ENCODE peak calls at places on chromosome 20, in ten cellular contexts. O is HepG2; U is tibial nerve; J is ovary; F is pancreas; D is CD4-positive, alpha-beta T cell; G is dorsolateral prefrontal cortex; Z is tibial artery; S is WERI-Rb-1; K is adrenal gland. Q is an unnamed sample.

GRCh38 chr20:24303393-24303792 is 166.0 kb upstream of the SYNDIG1 start:
- DNase-seq in O (no peak), U (no peak), J (no peak), F (no peak), D (no peak), G (peak), Z (no peak), S (peak), K (no peak), Q (peak)

GRCh38 chr20:24769878-24770627 is 179.0 kb upstream of the CST7 start:
- DNase-seq in O (no peak), U (no peak), J (peak), F (no peak), D (no peak), G (no peak), Z (peak), S (no peak), K (no peak), Q (no peak)

GRCh38 chr20:59752704-59753460 is 148.5 kb downstream of the PHACTR3 start:
- DNase-seq in O (no peak), U (no peak), J (no peak), F (no peak), D (no peak), G (peak), Z (no peak), S (no peak), K (no peak), Q (no peak)

GRCh38 chr20:31587545-31588389 is 17.3 kb upstream of the ID1 start:
- DNase-seq in O (no peak), U (no peak), J (no peak), F (no peak), D (no peak), G (peak), Z (peak), S (no peak), K (no peak), Q (no peak)

GRCh38 chr20:46970937-46971630 is 76.4 kb downstream of the EYA2 start:
- DNase-seq in O (peak), U (no peak), J (no peak), F (no peak), D (no peak), G (no peak), Z (no peak), S (peak), K (no peak), Q (no peak)

GRCh38 chr20:19974621-19975435 is 42.3 kb upstream of the NAA20 start:
- DNase-seq in O (no peak), U (peak), J (peak), F (peak), D (no peak), G (peak), Z (peak), S (no peak), K (peak), Q (peak)

GRCh38 chr20:45049904-45050471 is 50.9 kb downstream of the KCNS1 start:
- DNase-seq in O (no peak), U (no peak), J (no peak), F (no peak), D (no peak), G (peak), Z (no peak), S (no peak), K (no peak), Q (peak)

GRCh38 chr20:34528921-34529297 is 12.7 kb downstream of the DYNLRB1 start:
- DNase-seq in O (no peak), U (peak), J (peak), F (no peak), D (no peak), G (peak), Z (peak), S (no peak), K (peak), Q (peak)

GRCh38 chr20:43751167-43752050 is 24.6 kb upstream of the GTSF1L start:
- DNase-seq in O (no peak), U (no peak), J (no peak), F (no peak), D (no peak), G (no peak), Z (no peak), S (no peak), K (no peak), Q (no peak)

GRCh38 chr20:54539521-54540046 is 64.2 kb downstream of the DOK5 start:
- DNase-seq in O (no peak), U (no peak), J (no peak), F (no peak), D (no peak), G (no peak), Z (no peak), S (no peak), K (no peak), Q (no peak)

GRCh38 chr20:38885357-38885756 is 40.9 kb upstream of the FAM83D start:
- DNase-seq in O (no peak), U (no peak), J (no peak), F (no peak), D (no peak), G (no peak), Z (no peak), S (no peak), K (no peak), Q (no peak)

GRCh38 chr20:43191946-43192847 is 2.5 kb upstream of the PTPRT start:
- DNase-seq in O (peak), U (no peak), J (no peak), F (peak), D (no peak), G (peak), Z (no peak), S (peak), K (peak), Q (no peak)

GRCh38 chr20:4300921-4301320 is 285.6 kb upstream of the RNF24 start:
- DNase-seq in O (no peak), U (no peak), J (no peak), F (no peak), D (no peak), G (no peak), Z (no peak), S (no peak), K (no peak), Q (no peak)

GRCh38 chr20:60788070-60788469 is 464.0 kb upstream of the CDH4 start:
- DNase-seq in O (no peak), U (no peak), J (no peak), F (no peak), D (no peak), G (no peak), Z (no peak), S (no peak), K (no peak), Q (no peak)

GRCh38 chr20:51272392-51272791 is 249.5 kb upstream of the KCNG1 start:
- DNase-seq in O (no peak), U (no peak), J (no peak), F (no peak), D (no peak), G (no peak), Z (no peak), S (no peak), K (no peak), Q (no peak)

GRCh38 chr20:57656821-57657536 is 36.8 kb upstream of the ZBP1 start:
- DNase-seq in O (no peak), U (no peak), J (no peak), F (no peak), D (no peak), G (peak), Z (peak), S (peak), K (peak), Q (no peak)

GRCh38 chr20:51447097-51447764 is 95.3 kb downstream of the NFATC2 start:
- DNase-seq in O (peak), U (peak), J (peak), F (peak), D (no peak), G (peak), Z (peak), S (no peak), K (peak), Q (no peak)

GRCh38 chr20:40016359-40016758 is 672.7 kb downstream of the MAFB start:
- DNase-seq in O (no peak), U (no peak), J (no peak), F (no peak), D (no peak), G (no peak), Z (no peak), S (no peak), K (no peak), Q (no peak)

GRCh38 chr20:46400253-46400652 is 6.2 kb downstream of the ELMO2 start:
- DNase-seq in O (no peak), U (peak), J (peak), F (no peak), D (no peak), G (no peak), Z (no peak), S (no peak), K (peak), Q (no peak)

GRCh38 chr20:33791959-33792597 is 19.1 kb upstream of the CHMP4B start:
- DNase-seq in O (peak), U (peak), J (peak), F (peak), D (peak), G (no peak), Z (no peak), S (peak), K (peak), Q (no peak)

GRCh38 chr20:13788167-13788834 is 3.5 kb downstream of the NDUFAF5 start:
- DNase-seq in O (peak), U (peak), J (peak), F (peak), D (no peak), G (peak), Z (no peak), S (peak), K (no peak), Q (peak)

GRCh38 chr20:41570552-41570951 is 47.6 kb downstream of the CHD6 start:
- DNase-seq in O (no peak), U (no peak), J (no peak), F (no peak), D (no peak), G (no peak), Z (no peak), S (no peak), K (no peak), Q (no peak)

GRCh38 chr20:4195499-4195898 is 180.1 kb upstream of the RNF24 start:
- DNase-seq in O (peak), U (no peak), J (no peak), F (no peak), D (no peak), G (peak), Z (no peak), S (peak), K (no peak), Q (peak)

GRCh38 chr20:57157106-57157691 is 109.2 kb downstream of the BMP7 start:
- DNase-seq in O (no peak), U (no peak), J (no peak), F (no peak), D (no peak), G (no peak), Z (no peak), S (no peak), K (no peak), Q (no peak)

GRCh38 chr20:21437248-21437647 is 39.9 kb upstream of the NKX2-4 start:
- DNase-seq in O (no peak), U (no peak), J (no peak), F (no peak), D (no peak), G (no peak), Z (no peak), S (no peak), K (no peak), Q (no peak)

GRCh38 chr20:18316166-18316565 is 27.8 kb downstream of the ZNF133 start:
- DNase-seq in O (no peak), U (no peak), J (no peak), F (no peak), D (no peak), G (no peak), Z (no peak), S (no peak), K (no peak), Q (no peak)

GRCh38 chr20:17624551-17625245 is 54.8 kb downstream of the DSTN start:
- DNase-seq in O (no peak), U (no peak), J (peak), F (peak), D (no peak), G (no peak), Z (peak), S (peak), K (no peak), Q (no peak)

GRCh38 chr20:17281478-17281877 is 54.6 kb downstream of the PCSK2 start:
- DNase-seq in O (peak), U (no peak), J (peak), F (peak), D (no peak), G (no peak), Z (no peak), S (peak), K (peak), Q (no peak)

GRCh38 chr20:48629069-48629959 is 198.5 kb downstream of the PREX1 start:
- DNase-seq in O (no peak), U (no peak), J (no peak), F (no peak), D (no peak), G (no peak), Z (no peak), S (no peak), K (no peak), Q (no peak)

GRCh38 chr20:25336561-25337422 is 53.8 kb downstream of the ABHD12 start:
- DNase-seq in O (peak), U (no peak), J (no peak), F (peak), D (no peak), G (no peak), Z (no peak), S (peak), K (no peak), Q (peak)

GRCh38 chr20:44776977-44777376 is 31.3 kb downstream of the KCNK15 start:
- DNase-seq in O (peak), U (no peak), J (no peak), F (no peak), D (no peak), G (no peak), Z (no peak), S (no peak), K (no peak), Q (no peak)

GRCh38 chr20:44287272-44288097 is 23.5 kb downstream of the FITM2 start:
- DNase-seq in O (peak), U (no peak), J (no peak), F (no peak), D (no peak), G (no peak), Z (no peak), S (no peak), K (peak), Q (no peak)

GRCh38 chr20:16069416-16070010 is 503.7 kb downstream of the KIF16B start:
- DNase-seq in O (no peak), U (no peak), J (no peak), F (no peak), D (no peak), G (no peak), Z (no peak), S (no peak), K (no peak), Q (no peak)

GRCh38 chr20:62622877-62623487 is 19.3 kb upstream of the SLCO4A1 start:
- DNase-seq in O (no peak), U (no peak), J (no peak), F (no peak), D (no peak), G (no peak), Z (no peak), S (no peak), K (no peak), Q (no peak)
- H3K27ac ChIP-seq in O (peak), U (peak), J (peak), F (peak), D (no peak), G (peak), Z (peak), S (no peak), K (peak), Q (peak)

GRCh38 chr20:53099851-53100250 is 127.7 kb downstream of the TSHZ2 start:
- DNase-seq in O (no peak), U (no peak), J (no peak), F (no peak), D (no peak), G (no peak), Z (no peak), S (no peak), K (no peak), Q (no peak)
- H3K27ac ChIP-seq in O (no peak), U (no peak), J (no peak), F (no peak), D (no peak), G (no peak), Z (no peak), S (no peak), K (no peak), Q (no peak)

GRCh38 chr20:36465109-36466080 is 75.9 kb upstream of the MYL9 start:
- DNase-seq in O (peak), U (peak), J (peak), F (peak), D (peak), G (peak), Z (peak), S (no peak), K (peak), Q (no peak)

GRCh38 chr20:36468149-36469000 is 72.9 kb upstream of the MYL9 start:
- DNase-seq in O (peak), U (no peak), J (no peak), F (peak), D (no peak), G (peak), Z (peak), S (peak), K (no peak), Q (peak)

GRCh38 chr20:36467076-36467999 is 74.0 kb upstream of the MYL9 start:
- DNase-seq in O (no peak), U (no peak), J (peak), F (peak), D (peak), G (no peak), Z (no peak), S (peak), K (no peak), Q (no peak)

GRCh38 chr20:36463212-36464061 is 77.9 kb upstream of the MYL9 start:
- DNase-seq in O (no peak), U (no peak), J (no peak), F (no peak), D (no peak), G (no peak), Z (no peak), S (no peak), K (no peak), Q (no peak)

DNA sequence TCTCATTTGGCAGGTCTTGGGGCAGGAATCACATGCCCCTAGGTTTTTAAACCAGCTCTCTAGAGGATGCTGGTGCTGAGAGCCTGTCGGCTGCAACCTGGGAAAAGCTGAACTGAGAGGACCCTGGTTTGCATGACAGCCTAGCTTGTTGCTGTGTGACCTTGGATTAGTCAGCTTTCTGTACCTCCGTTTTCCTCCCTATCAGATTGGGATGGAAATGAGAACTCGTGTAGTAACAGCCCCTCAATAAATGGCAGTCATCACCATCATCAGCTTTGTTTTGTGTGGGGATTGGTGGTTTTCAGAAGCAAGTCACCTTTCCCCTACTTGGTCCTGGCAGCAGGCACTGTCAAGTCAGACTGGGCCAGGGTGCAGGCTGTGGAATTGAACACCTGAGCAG is 75.2 kb upstream of the MYL9 start:
- DNase-seq in O (no peak), U (no peak), J (no peak), F (no peak), D (no peak), G (no peak), Z (no peak), S (no peak), K (no peak), Q (no peak)
- H3K27ac ChIP-seq in O (peak), U (peak), J (peak), F (peak), D (no peak), G (peak), Z (peak), S (peak), K (no peak), Q (peak)

GRCh38 chr20:37071481-37071911 is 24.3 kb downstream of the RBL1 start:
- DNase-seq in O (no peak), U (no peak), J (no peak), F (no peak), D (peak), G (no peak), Z (no peak), S (no peak), K (no peak), Q (no peak)

GRCh38 chr20:37081717-37082289 is 14.0 kb downstream of the RBL1 start:
- DNase-seq in O (no peak), U (peak), J (no peak), F (no peak), D (peak), G (no peak), Z (no peak), S (no peak), K (no peak), Q (no peak)

GRCh38 chr20:37072293-37073196 is 23.3 kb downstream of the RBL1 start:
- DNase-seq in O (no peak), U (no peak), J (no peak), F (no peak), D (no peak), G (no peak), Z (no peak), S (no peak), K (no peak), Q (no peak)

GRCh38 chr20:37077009-37077408 is 18.8 kb downstream of the RBL1 start:
- DNase-seq in O (no peak), U (no peak), J (no peak), F (no peak), D (no peak), G (no peak), Z (no peak), S (no peak), K (no peak), Q (no peak)

DNA sequence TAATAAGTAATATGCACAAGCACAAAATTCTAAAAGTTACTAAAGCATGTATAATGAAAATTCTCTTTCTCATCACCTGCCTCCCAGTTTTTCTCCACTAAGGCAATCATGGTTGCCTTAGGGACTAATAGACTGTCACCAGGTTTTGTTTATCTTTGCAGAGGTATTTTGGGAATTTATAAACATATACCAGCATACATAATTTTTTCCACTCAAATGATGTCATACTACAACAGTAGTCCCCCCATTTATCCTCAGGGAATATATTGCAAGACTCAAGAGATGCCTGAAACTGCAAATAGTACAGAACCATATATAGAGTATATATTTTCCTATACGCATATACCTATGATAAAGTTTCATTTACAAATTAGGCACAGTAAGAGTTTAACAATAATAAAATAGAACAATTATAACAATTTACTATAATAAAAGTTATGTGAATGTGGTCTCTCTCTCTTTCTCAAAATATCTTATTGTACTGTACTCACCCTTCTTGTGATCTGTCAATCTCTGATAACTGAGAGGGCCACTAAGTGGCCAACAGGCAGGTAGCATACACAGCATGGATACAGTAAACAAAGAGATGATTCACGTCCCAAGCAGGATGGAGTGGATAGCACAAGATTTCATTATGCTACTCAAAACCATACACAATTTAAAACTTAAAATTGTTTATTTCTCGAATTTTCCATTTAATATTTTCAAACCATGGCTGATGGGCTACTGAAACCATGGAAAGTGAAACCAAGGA is 19.7 kb downstream of the RBL1 start:
- DNase-seq in O (no peak), U (no peak), J (no peak), F (no peak), D (no peak), G (no peak), Z (no peak), S (no peak), K (no peak), Q (no peak)
- H3K27ac ChIP-seq in O (no peak), U (no peak), J (no peak), F (no peak), D (no peak), G (no peak), Z (no peak), S (no peak), K (no peak), Q (no peak)

GRCh38 chr20:49937023-49937929 is 1.1 kb downstream of the RNF114 start:
- DNase-seq in O (no peak), U (no peak), J (no peak), F (no peak), D (no peak), G (no peak), Z (peak), S (no peak), K (no peak), Q (no peak)
- H3K27ac ChIP-seq in O (peak), U (peak), J (peak), F (peak), D (peak), G (peak), Z (peak), S (peak), K (no peak), Q (peak)

DNA sequence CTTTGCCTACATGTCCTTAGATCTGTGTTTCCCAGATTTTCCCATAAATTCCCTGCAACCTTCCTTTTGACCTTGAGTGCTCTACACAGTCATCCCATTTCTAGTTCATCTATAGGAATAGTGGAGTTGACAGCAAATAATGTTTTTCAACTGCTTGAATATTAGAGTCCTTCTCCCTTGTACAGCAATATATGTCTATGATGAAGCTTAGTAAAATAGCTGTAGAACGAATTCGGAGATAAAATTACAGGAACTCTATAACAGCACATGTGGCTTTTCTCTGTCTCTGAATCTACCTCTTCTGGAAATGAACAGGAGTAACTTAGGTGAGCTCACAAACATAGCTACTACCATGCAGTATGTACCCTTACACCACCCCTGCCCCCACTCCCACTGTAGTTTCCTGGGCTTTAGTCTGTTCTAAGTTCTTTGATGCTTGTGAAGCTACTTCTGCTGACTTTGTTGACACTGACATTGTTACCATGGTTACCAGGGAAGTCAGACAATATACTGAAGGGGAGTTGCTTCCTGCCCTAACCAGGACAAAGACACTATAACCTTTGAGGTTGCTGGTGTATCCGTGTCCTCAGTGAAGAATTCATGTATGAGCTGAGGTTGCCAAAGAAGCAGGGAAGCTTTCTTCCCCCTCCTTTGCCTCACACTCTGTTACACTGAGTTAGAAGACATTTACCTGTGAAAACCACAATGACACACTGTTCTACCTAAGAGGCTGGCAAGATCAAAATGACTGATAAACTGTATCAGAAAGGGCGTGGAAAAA is 35.8 kb upstream of the SHLD1 start:
- DNase-seq in O (peak), U (no peak), J (no peak), F (no peak), D (peak), G (no peak), Z (no peak), S (no peak), K (no peak), Q (no peak)
- H3K27ac ChIP-seq in O (peak), U (no peak), J (no peak), F (no peak), D (peak), G (no peak), Z (no peak), S (no peak), K (no peak), Q (no peak)